ENCODE peak calls at places on chromosomes 11 and 22, in five cellular contexts. One of them, this sample, is unnamed.

GRCh38 chr22:44658371-44658953 is 43.5 kb upstream of the PRR5 start:
- DNase-seq in A673: no peak
- DNase-seq in esophagus squamous epithelium: no peak
- DNase-seq in GM12865: no peak
- DNase-seq in neural progenitor cell: peak
- DNase-seq in this sample: no peak

GRCh38 chr22:19705181-19705934 is 8.9 kb upstream of the SEPTIN5 start:
- DNase-seq in A673: peak
- DNase-seq in esophagus squamous epithelium: no peak
- DNase-seq in GM12865: no peak
- DNase-seq in neural progenitor cell: peak
- DNase-seq in this sample: no peak

GRCh38 chr11:75406338-75406777 is 7.0 kb downstream of the RPS3 start:
- DNase-seq in A673: no peak
- DNase-seq in esophagus squamous epithelium: no peak
- DNase-seq in GM12865: no peak
- DNase-seq in neural progenitor cell: no peak
- DNase-seq in this sample: peak

GRCh38 chr11:22792497-22792896 is 37.1 kb downstream of the SVIP start:
- DNase-seq in A673: peak
- DNase-seq in esophagus squamous epithelium: no peak
- DNase-seq in GM12865: no peak
- DNase-seq in neural progenitor cell: no peak
- DNase-seq in this sample: no peak

GRCh38 chr11:62548545-62549335 is 2.1 kb upstream of the AHNAK start:
- DNase-seq in A673: no peak
- DNase-seq in esophagus squamous epithelium: no peak
- DNase-seq in GM12865: no peak
- DNase-seq in neural progenitor cell: no peak
- DNase-seq in this sample: no peak

GRCh38 chr11:70343631-70344030 is 54.7 kb upstream of the CTTN start:
- DNase-seq in A673: no peak
- DNase-seq in esophagus squamous epithelium: no peak
- DNase-seq in GM12865: no peak
- DNase-seq in neural progenitor cell: no peak
- DNase-seq in this sample: no peak

GRCh38 chr11:111379500-111380136 is 543 bp upstream of the POU2AF1 start:
- DNase-seq in A673: peak
- DNase-seq in esophagus squamous epithelium: no peak
- DNase-seq in GM12865: peak
- DNase-seq in neural progenitor cell: no peak
- DNase-seq in this sample: no peak

GRCh38 chr22:20430641-20431519 is 6.7 kb downstream of the SCARF2 start:
- DNase-seq in A673: peak
- DNase-seq in esophagus squamous epithelium: no peak
- DNase-seq in GM12865: peak
- DNase-seq in neural progenitor cell: peak
- DNase-seq in this sample: no peak

GRCh38 chr11:111941963-111942362 is 4.8 kb downstream of the DIXDC1 start:
- DNase-seq in A673: no peak
- DNase-seq in esophagus squamous epithelium: no peak
- DNase-seq in GM12865: no peak
- DNase-seq in neural progenitor cell: no peak
- DNase-seq in this sample: no peak

DNA sequence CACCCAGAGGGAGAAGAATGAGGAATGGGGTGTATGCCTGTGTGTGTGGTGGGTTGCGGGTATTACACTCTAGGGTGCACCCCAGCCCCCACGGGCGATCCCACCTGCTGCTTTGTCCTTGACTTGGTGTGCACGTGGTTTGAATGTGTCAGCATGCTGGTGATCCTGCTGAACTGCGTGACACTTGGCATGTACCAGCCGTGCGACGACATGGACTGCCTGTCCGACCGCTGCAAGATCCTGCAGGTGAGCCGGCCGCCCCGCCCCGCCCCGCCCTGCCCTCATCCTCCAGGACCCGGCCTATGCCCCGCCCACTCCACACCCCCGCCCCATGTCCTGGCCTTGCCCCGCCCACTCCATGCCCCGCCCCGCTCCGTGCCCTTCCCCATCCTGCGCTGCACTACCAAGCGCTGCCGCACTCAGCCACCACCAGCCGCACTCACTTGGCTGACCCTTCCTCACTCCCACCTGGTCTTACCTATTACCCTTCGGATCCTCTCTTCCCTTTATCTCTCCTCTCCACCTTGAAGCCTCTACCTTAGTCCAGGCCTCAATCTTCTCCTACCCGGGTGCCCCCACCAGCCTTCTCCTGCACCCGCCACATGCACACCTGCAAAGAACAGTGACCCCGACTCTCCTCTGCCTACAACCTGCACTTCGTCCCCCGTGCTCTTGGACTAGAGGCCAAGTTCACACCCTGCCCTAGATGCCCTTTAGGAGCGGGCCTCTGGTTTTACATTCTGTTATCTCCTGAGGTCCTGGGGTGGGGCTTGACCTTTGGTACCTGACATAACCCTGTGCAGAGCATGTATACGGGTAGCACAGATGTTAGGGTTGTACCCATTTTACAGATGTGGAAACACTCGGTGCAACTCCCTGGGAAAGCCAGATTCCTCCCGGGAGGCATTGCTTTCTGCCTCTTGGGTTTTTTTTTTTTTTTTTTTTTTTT is 27.7 kb downstream of the CACNA1I start:
- DNase-seq in A673: no peak
- DNase-seq in esophagus squamous epithelium: no peak
- DNase-seq in GM12865: no peak
- DNase-seq in neural progenitor cell: peak
- DNase-seq in this sample: no peak
- TF ChIP-seq CTCF in A673: no peak
- TF ChIP-seq CTCF in esophagus squamous epithelium: no peak
- TF ChIP-seq CTCF in GM12865: no peak
- TF ChIP-seq CTCF in neural progenitor cell: peak
- TF ChIP-seq CTCF in this sample: no peak

GRCh38 chr22:32355760-32356159 is 1.9 kb upstream of the RFPL3 start:
- DNase-seq in A673: no peak
- DNase-seq in esophagus squamous epithelium: no peak
- DNase-seq in GM12865: no peak
- DNase-seq in neural progenitor cell: peak
- DNase-seq in this sample: no peak
- TF ChIP-seq CTCF in A673: no peak
- TF ChIP-seq CTCF in esophagus squamous epithelium: no peak
- TF ChIP-seq CTCF in GM12865: no peak
- TF ChIP-seq CTCF in neural progenitor cell: peak
- TF ChIP-seq CTCF in this sample: no peak

GRCh38 chr11:102309621-102310541 is 7.4 kb upstream of the BIRC3 start:
- DNase-seq in A673: peak
- DNase-seq in esophagus squamous epithelium: no peak
- DNase-seq in GM12865: no peak
- DNase-seq in neural progenitor cell: peak
- DNase-seq in this sample: no peak
- TF ChIP-seq CTCF in A673: peak
- TF ChIP-seq CTCF in esophagus squamous epithelium: no peak
- TF ChIP-seq CTCF in GM12865: no peak
- TF ChIP-seq CTCF in neural progenitor cell: peak
- TF ChIP-seq CTCF in this sample: peak

DNA sequence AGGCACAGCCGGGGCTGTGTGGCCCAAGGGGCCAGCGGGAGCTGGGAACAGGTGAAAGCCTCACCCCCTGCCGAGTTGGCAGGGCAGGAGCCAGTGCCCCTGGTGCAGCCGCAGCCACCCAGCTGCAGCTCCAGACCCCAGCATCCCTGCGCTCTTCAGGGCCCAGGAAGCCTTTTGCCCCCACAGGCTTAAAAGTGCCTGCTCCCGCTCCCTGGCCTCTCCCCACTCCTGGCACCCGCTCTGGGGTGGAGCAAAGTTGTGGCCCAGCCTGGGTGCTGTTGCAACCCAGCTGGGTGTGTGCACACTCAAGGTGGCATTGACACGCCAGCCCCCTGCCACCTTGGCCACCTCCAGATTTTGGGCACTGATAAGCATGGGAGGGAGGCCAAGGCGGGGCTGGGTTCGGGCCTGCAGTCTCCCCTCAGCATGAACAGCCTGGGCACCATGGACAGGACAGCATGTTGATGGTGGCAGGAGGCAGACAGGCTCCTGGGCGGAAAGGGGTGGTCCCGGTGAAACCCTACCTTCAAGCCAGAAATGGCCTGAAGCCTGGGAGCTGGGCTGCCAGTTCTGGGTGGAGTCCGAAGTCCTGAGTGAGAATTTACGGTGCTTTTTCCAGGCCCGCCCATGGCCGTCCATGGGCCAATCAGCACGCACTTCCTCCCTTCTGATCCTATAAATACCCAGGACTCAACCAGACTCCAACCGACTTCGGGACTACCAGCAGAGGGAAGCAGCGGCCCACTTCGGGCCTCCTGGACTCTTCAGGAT is 23.5 kb upstream of the RNASEH2C start:
- DNase-seq in A673: peak
- DNase-seq in esophagus squamous epithelium: no peak
- DNase-seq in GM12865: peak
- DNase-seq in neural progenitor cell: peak
- DNase-seq in this sample: no peak
- TF ChIP-seq CTCF in A673: peak
- TF ChIP-seq CTCF in esophagus squamous epithelium: no peak
- TF ChIP-seq CTCF in GM12865: no peak
- TF ChIP-seq CTCF in neural progenitor cell: peak
- TF ChIP-seq CTCF in this sample: peak

GRCh38 chr11:8956860-8957259 is 7.4 kb downstream of the TMEM9B start:
- DNase-seq in A673: no peak
- DNase-seq in esophagus squamous epithelium: no peak
- DNase-seq in GM12865: no peak
- DNase-seq in neural progenitor cell: no peak
- DNase-seq in this sample: no peak

GRCh38 chr11:8964324-8965320 is at the start of gene TMEM9B:
- DNase-seq in A673: peak
- DNase-seq in esophagus squamous epithelium: peak
- DNase-seq in GM12865: peak
- DNase-seq in neural progenitor cell: peak
- DNase-seq in this sample: peak

GRCh38 chr11:8962827-8963226 is 1.4 kb downstream of the TMEM9B start:
- DNase-seq in A673: no peak
- DNase-seq in esophagus squamous epithelium: no peak
- DNase-seq in GM12865: no peak
- DNase-seq in neural progenitor cell: no peak
- DNase-seq in this sample: no peak

GRCh38 chr11:8963569-8964323 is 496 bp downstream of the TMEM9B start:
- DNase-seq in A673: no peak
- DNase-seq in esophagus squamous epithelium: peak
- DNase-seq in GM12865: peak
- DNase-seq in neural progenitor cell: peak
- DNase-seq in this sample: peak

DNA sequence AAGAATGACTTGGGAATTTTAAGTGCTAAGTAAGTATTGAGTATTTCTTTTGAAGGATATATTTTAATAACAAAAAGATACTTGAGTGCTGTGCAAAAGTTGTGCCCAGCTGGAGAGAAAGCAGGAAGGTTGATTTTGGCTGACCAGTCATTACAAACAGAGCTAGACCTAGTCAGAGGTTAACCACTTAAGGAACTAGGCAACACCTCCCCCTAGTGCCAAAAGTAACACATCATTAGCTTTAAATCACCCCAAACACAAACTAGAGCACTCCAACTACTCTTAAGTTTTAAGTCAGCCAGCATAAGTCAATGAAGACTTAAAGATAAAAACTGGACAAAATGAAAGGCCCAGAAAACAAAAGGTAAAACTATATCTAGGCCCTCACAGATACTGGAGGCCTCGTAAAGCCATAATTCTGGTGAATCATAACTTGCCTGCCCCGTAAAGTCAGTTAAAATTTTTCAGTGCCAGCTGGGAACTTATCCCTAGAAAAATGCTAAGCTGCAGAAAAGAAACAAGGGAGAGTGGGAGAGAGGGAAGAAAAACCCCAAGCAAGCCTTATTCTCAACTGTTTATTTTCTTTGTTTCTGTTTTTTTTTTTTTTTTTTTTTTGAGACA is 4.6 kb downstream of the TMEM9B start:
- DNase-seq in A673: peak
- DNase-seq in esophagus squamous epithelium: no peak
- DNase-seq in GM12865: peak
- DNase-seq in neural progenitor cell: peak
- DNase-seq in this sample: peak
- TF ChIP-seq CTCF in A673: peak
- TF ChIP-seq CTCF in esophagus squamous epithelium: no peak
- TF ChIP-seq CTCF in GM12865: peak
- TF ChIP-seq CTCF in neural progenitor cell: peak
- TF ChIP-seq CTCF in this sample: peak

GRCh38 chr11:66495401-66495844 is 15.0 kb upstream of the BBS1 start:
- DNase-seq in A673: no peak
- DNase-seq in esophagus squamous epithelium: no peak
- DNase-seq in GM12865: no peak
- DNase-seq in neural progenitor cell: no peak
- DNase-seq in this sample: no peak
- TF ChIP-seq CTCF in A673: peak
- TF ChIP-seq CTCF in esophagus squamous epithelium: no peak
- TF ChIP-seq CTCF in GM12865: peak
- TF ChIP-seq CTCF in neural progenitor cell: peak
- TF ChIP-seq CTCF in this sample: no peak

This sample was measured in HFFc6.